ENCODE peak calls at places on chromosomes 3 and 15, in eight cellular contexts. One of them, this sample, is unnamed.

GRCh38 chr15:73989001-73989798 is 2.9 kb downstream of the STOML1 start:
- DNase-seq in progenitor cell of endocrine pancreas: no peak
- DNase-seq in AG04450: peak; percentile 36
- DNase-seq in A549: peak; percentile 41
- DNase-seq in neural progenitor cell: no peak
- DNase-seq in cardiac fibroblast: peak; percentile 79
- DNase-seq in neural crest cell: no peak
- DNase-seq in heart right ventricle: no peak
- DNase-seq in this sample: peak; percentile 79

GRCh38 chr3:128760881-128761280 is 34.9 kb downstream of the RAB7A start:
- DNase-seq in progenitor cell of endocrine pancreas: no peak
- DNase-seq in AG04450: no peak
- DNase-seq in A549: no peak
- DNase-seq in neural progenitor cell: no peak
- DNase-seq in cardiac fibroblast: no peak
- DNase-seq in neural crest cell: no peak
- DNase-seq in heart right ventricle: no peak
- DNase-seq in this sample: no peak

GRCh38 chr3:188197388-188197847 is 43.5 kb downstream of the LPP start:
- DNase-seq in progenitor cell of endocrine pancreas: no peak
- DNase-seq in AG04450: no peak
- DNase-seq in A549: no peak
- DNase-seq in neural progenitor cell: no peak
- DNase-seq in cardiac fibroblast: no peak
- DNase-seq in neural crest cell: peak; percentile 12
- DNase-seq in heart right ventricle: peak; percentile 33
- DNase-seq in this sample: no peak

GRCh38 chr3:16177962-16178627 is 3.6 kb downstream of the GALNT15 start:
- DNase-seq in progenitor cell of endocrine pancreas: peak; percentile 75
- DNase-seq in AG04450: peak; percentile 76
- DNase-seq in A549: peak; percentile 83
- DNase-seq in neural progenitor cell: peak; percentile 89
- DNase-seq in cardiac fibroblast: peak; percentile 92
- DNase-seq in neural crest cell: peak; percentile 82
- DNase-seq in heart right ventricle: peak; percentile 86
- DNase-seq in this sample: peak; percentile 91

GRCh38 chr3:38133557-38134405 is 3.1 kb downstream of the ACAA1 start:
- DNase-seq in progenitor cell of endocrine pancreas: no peak
- DNase-seq in AG04450: no peak
- DNase-seq in A549: no peak
- DNase-seq in neural progenitor cell: no peak
- DNase-seq in cardiac fibroblast: no peak
- DNase-seq in neural crest cell: no peak
- DNase-seq in heart right ventricle: no peak
- DNase-seq in this sample: no peak

GRCh38 chr3:11724615-11725339 is 81.1 kb upstream of the VGLL4 start:
- DNase-seq in progenitor cell of endocrine pancreas: no peak
- DNase-seq in AG04450: no peak
- DNase-seq in A549: no peak
- DNase-seq in neural progenitor cell: no peak
- DNase-seq in cardiac fibroblast: no peak
- DNase-seq in neural crest cell: no peak
- DNase-seq in heart right ventricle: no peak
- DNase-seq in this sample: no peak

GRCh38 chr3:184234224-184234623 is 4.8 kb downstream of the VWA5B2 start:
- DNase-seq in progenitor cell of endocrine pancreas: no peak
- DNase-seq in AG04450: peak; percentile 38
- DNase-seq in A549: peak; percentile 67
- DNase-seq in neural progenitor cell: no peak
- DNase-seq in cardiac fibroblast: peak; percentile 84
- DNase-seq in neural crest cell: no peak
- DNase-seq in heart right ventricle: no peak
- DNase-seq in this sample: peak; percentile 80

GRCh38 chr15:70156781-70157261 is 59.1 kb upstream of the TLE3 start:
- DNase-seq in progenitor cell of endocrine pancreas: no peak
- DNase-seq in AG04450: no peak
- DNase-seq in A549: no peak
- DNase-seq in neural progenitor cell: no peak
- DNase-seq in cardiac fibroblast: peak; percentile 70
- DNase-seq in neural crest cell: no peak
- DNase-seq in heart right ventricle: peak; percentile 61
- DNase-seq in this sample: peak; percentile 30

GRCh38 chr15:52782514-52782913 is 7.6 kb downstream of the ONECUT1 start:
- DNase-seq in progenitor cell of endocrine pancreas: no peak
- DNase-seq in AG04450: no peak
- DNase-seq in A549: no peak
- DNase-seq in neural progenitor cell: no peak
- DNase-seq in cardiac fibroblast: no peak
- DNase-seq in neural crest cell: no peak
- DNase-seq in heart right ventricle: no peak
- DNase-seq in this sample: no peak

GRCh38 chr3:16364963-16365362 is 100.0 kb downstream of the OXNAD1 start:
- DNase-seq in progenitor cell of endocrine pancreas: no peak
- DNase-seq in AG04450: no peak
- DNase-seq in A549: no peak
- DNase-seq in neural progenitor cell: no peak
- DNase-seq in cardiac fibroblast: no peak
- DNase-seq in neural crest cell: no peak
- DNase-seq in heart right ventricle: no peak
- DNase-seq in this sample: no peak

GRCh38 chr15:75723171-75723846 is 10.7 kb upstream of the CSPG4 start:
- DNase-seq in progenitor cell of endocrine pancreas: no peak
- DNase-seq in AG04450: no peak
- DNase-seq in A549: no peak
- DNase-seq in neural progenitor cell: no peak
- DNase-seq in cardiac fibroblast: no peak
- DNase-seq in neural crest cell: no peak
- DNase-seq in heart right ventricle: no peak
- DNase-seq in this sample: no peak

GRCh38 chr3:133830071-133830470 is 24.5 kb downstream of the SRPRB start:
- DNase-seq in progenitor cell of endocrine pancreas: no peak
- DNase-seq in AG04450: no peak
- DNase-seq in A549: no peak
- DNase-seq in neural progenitor cell: no peak
- DNase-seq in cardiac fibroblast: no peak
- DNase-seq in neural crest cell: no peak
- DNase-seq in heart right ventricle: no peak
- DNase-seq in this sample: no peak

GRCh38 chr3:123883111-123883510 is 1.0 kb downstream of the MYLK start:
- DNase-seq in progenitor cell of endocrine pancreas: no peak
- DNase-seq in AG04450: no peak
- DNase-seq in A549: no peak
- DNase-seq in neural progenitor cell: no peak
- DNase-seq in cardiac fibroblast: no peak
- DNase-seq in neural crest cell: no peak
- DNase-seq in heart right ventricle: no peak
- DNase-seq in this sample: no peak

GRCh38 chr3:180421221-180421620 is 180.7 kb upstream of the TTC14 start:
- DNase-seq in progenitor cell of endocrine pancreas: no peak
- DNase-seq in AG04450: no peak
- DNase-seq in A549: no peak
- DNase-seq in neural progenitor cell: no peak
- DNase-seq in cardiac fibroblast: peak; percentile 22
- DNase-seq in neural crest cell: no peak
- DNase-seq in heart right ventricle: no peak
- DNase-seq in this sample: no peak

GRCh38 chr3:176987901-176988300 is 209.4 kb downstream of the TBL1XR1 start:
- DNase-seq in progenitor cell of endocrine pancreas: no peak
- DNase-seq in AG04450: no peak
- DNase-seq in A549: no peak
- DNase-seq in neural progenitor cell: no peak
- DNase-seq in cardiac fibroblast: peak; percentile 55
- DNase-seq in neural crest cell: no peak
- DNase-seq in heart right ventricle: no peak
- DNase-seq in this sample: no peak

GRCh38 chr15:27256446-27256845 is 285.5 kb downstream of the GABRG3 start:
- DNase-seq in progenitor cell of endocrine pancreas: no peak
- DNase-seq in AG04450: no peak
- DNase-seq in A549: no peak
- DNase-seq in neural progenitor cell: no peak
- DNase-seq in cardiac fibroblast: no peak
- DNase-seq in neural crest cell: no peak
- DNase-seq in heart right ventricle: no peak
- DNase-seq in this sample: no peak

GRCh38 chr15:34951993-34952392 is 17.5 kb downstream of the AQR start:
- DNase-seq in progenitor cell of endocrine pancreas: no peak
- DNase-seq in AG04450: no peak
- DNase-seq in A549: no peak
- DNase-seq in neural progenitor cell: no peak
- DNase-seq in cardiac fibroblast: peak; percentile 87
- DNase-seq in neural crest cell: no peak
- DNase-seq in heart right ventricle: no peak
- DNase-seq in this sample: peak; percentile 71

GRCh38 chr3:147410518-147411234 is 1.5 kb downstream of the ZIC1 start:
- DNase-seq in progenitor cell of endocrine pancreas: no peak
- DNase-seq in AG04450: no peak
- DNase-seq in A549: peak; percentile 23
- DNase-seq in neural progenitor cell: peak; percentile 34
- DNase-seq in cardiac fibroblast: peak; percentile 22
- DNase-seq in neural crest cell: no peak
- DNase-seq in heart right ventricle: no peak
- DNase-seq in this sample: peak; percentile 41

GRCh38 chr3:79845546-79845945 is 77.7 kb upstream of the ROBO1 start:
- DNase-seq in progenitor cell of endocrine pancreas: no peak
- DNase-seq in AG04450: no peak
- DNase-seq in A549: no peak
- DNase-seq in neural progenitor cell: no peak
- DNase-seq in cardiac fibroblast: no peak
- DNase-seq in neural crest cell: no peak
- DNase-seq in heart right ventricle: no peak
- DNase-seq in this sample: no peak

GRCh38 chr3:143644370-143645089 is 203.7 kb downstream of the SLC9A9 start:
- DNase-seq in progenitor cell of endocrine pancreas: peak; percentile 28
- DNase-seq in AG04450: peak; percentile 10
- DNase-seq in A549: peak; percentile 72
- DNase-seq in neural progenitor cell: peak; percentile 76
- DNase-seq in cardiac fibroblast: peak; percentile 93
- DNase-seq in neural crest cell: peak; percentile 31
- DNase-seq in heart right ventricle: no peak
- DNase-seq in this sample: peak; percentile 87

GRCh38 chr15:60544581-60545115 is 65.7 kb upstream of the ICE2 start:
- DNase-seq in progenitor cell of endocrine pancreas: no peak
- DNase-seq in AG04450: no peak
- DNase-seq in A549: no peak
- DNase-seq in neural progenitor cell: no peak
- DNase-seq in cardiac fibroblast: no peak
- DNase-seq in neural crest cell: no peak
- DNase-seq in heart right ventricle: no peak
- DNase-seq in this sample: no peak

GRCh38 chr15:98649621-98649995 is 1.3 kb downstream of the IGF1R start:
- DNase-seq in progenitor cell of endocrine pancreas: peak; percentile 41
- DNase-seq in AG04450: no peak
- DNase-seq in A549: no peak
- DNase-seq in neural progenitor cell: peak; percentile 58
- DNase-seq in cardiac fibroblast: peak; percentile 38
- DNase-seq in neural crest cell: peak; percentile 38
- DNase-seq in heart right ventricle: peak; percentile 56
- DNase-seq in this sample: peak; percentile 33

GRCh38 chr3:182704926-182705325 is 88.4 kb upstream of the ATP11B start:
- DNase-seq in progenitor cell of endocrine pancreas: no peak
- DNase-seq in AG04450: no peak
- DNase-seq in A549: no peak
- DNase-seq in neural progenitor cell: peak; percentile 48
- DNase-seq in cardiac fibroblast: no peak
- DNase-seq in neural crest cell: no peak
- DNase-seq in heart right ventricle: no peak
- DNase-seq in this sample: no peak
- TF ChIP-seq CTCF in progenitor cell of endocrine pancreas: peak; percentile 56
- TF ChIP-seq CTCF in AG04450: no peak
- TF ChIP-seq CTCF in A549: no peak
- TF ChIP-seq CTCF in neural progenitor cell: peak; percentile 41
- TF ChIP-seq CTCF in cardiac fibroblast: peak; percentile 7
- TF ChIP-seq CTCF in neural crest cell: peak; percentile 18
- TF ChIP-seq CTCF in heart right ventricle: no peak
- TF ChIP-seq CTCF in this sample: no peak

GRCh38 chr3:141049681-141050080 is 1.5 kb upstream of the SPSB4 start:
- DNase-seq in progenitor cell of endocrine pancreas: no peak
- DNase-seq in AG04450: no peak
- DNase-seq in A549: peak; percentile 18
- DNase-seq in neural progenitor cell: peak; percentile 51
- DNase-seq in cardiac fibroblast: no peak
- DNase-seq in neural crest cell: no peak
- DNase-seq in heart right ventricle: no peak
- DNase-seq in this sample: no peak
- TF ChIP-seq CTCF in progenitor cell of endocrine pancreas: peak; percentile 46
- TF ChIP-seq CTCF in AG04450: no peak
- TF ChIP-seq CTCF in A549: no peak
- TF ChIP-seq CTCF in neural progenitor cell: peak; percentile 52
- TF ChIP-seq CTCF in cardiac fibroblast: no peak
- TF ChIP-seq CTCF in neural crest cell: peak; percentile 48
- TF ChIP-seq CTCF in heart right ventricle: peak; percentile 30
- TF ChIP-seq CTCF in this sample: no peak

GRCh38 chr3:126926684-126927404 is 56.1 kb upstream of the PLXNA1 start:
- DNase-seq in progenitor cell of endocrine pancreas: no peak
- DNase-seq in AG04450: peak; percentile 55
- DNase-seq in A549: no peak
- DNase-seq in neural progenitor cell: no peak
- DNase-seq in cardiac fibroblast: peak; percentile 90
- DNase-seq in neural crest cell: no peak
- DNase-seq in heart right ventricle: peak; percentile 43
- DNase-seq in this sample: peak; percentile 92
- TF ChIP-seq CTCF in progenitor cell of endocrine pancreas: no peak
- TF ChIP-seq CTCF in AG04450: peak; percentile 54
- TF ChIP-seq CTCF in A549: no peak
- TF ChIP-seq CTCF in neural progenitor cell: no peak
- TF ChIP-seq CTCF in cardiac fibroblast: peak; percentile 68
- TF ChIP-seq CTCF in neural crest cell: no peak
- TF ChIP-seq CTCF in heart right ventricle: no peak
- TF ChIP-seq CTCF in this sample: peak; percentile 77

GRCh38 chr3:197750863-197751737 is 1.4 kb downstream of the FYTTD1 start:
- DNase-seq in progenitor cell of endocrine pancreas: no peak
- DNase-seq in AG04450: no peak
- DNase-seq in A549: peak; percentile 31
- DNase-seq in neural progenitor cell: peak; percentile 21
- DNase-seq in cardiac fibroblast: peak; percentile 49
- DNase-seq in neural crest cell: peak; percentile 5
- DNase-seq in heart right ventricle: peak; percentile 60
- DNase-seq in this sample: peak; percentile 62

GRCh38 chr3:197748597-197749314 is 927 bp upstream of the FYTTD1 start:
- DNase-seq in progenitor cell of endocrine pancreas: no peak
- DNase-seq in AG04450: no peak
- DNase-seq in A549: no peak
- DNase-seq in neural progenitor cell: no peak
- DNase-seq in cardiac fibroblast: no peak
- DNase-seq in neural crest cell: no peak
- DNase-seq in heart right ventricle: no peak
- DNase-seq in this sample: peak; percentile 29

GRCh38 chr3:197749315-197749600 is 425 bp upstream of the FYTTD1 start:
- DNase-seq in progenitor cell of endocrine pancreas: no peak
- DNase-seq in AG04450: no peak
- DNase-seq in A549: peak; percentile 49
- DNase-seq in neural progenitor cell: peak; percentile 79
- DNase-seq in cardiac fibroblast: peak; percentile 49
- DNase-seq in neural crest cell: no peak
- DNase-seq in heart right ventricle: no peak
- DNase-seq in this sample: peak; percentile 55

GRCh38 chr3:197750396-197750831 is 731 bp downstream of the FYTTD1 start:
- DNase-seq in progenitor cell of endocrine pancreas: peak; percentile 46
- DNase-seq in AG04450: no peak
- DNase-seq in A549: peak; percentile 55
- DNase-seq in neural progenitor cell: peak; percentile 83
- DNase-seq in cardiac fibroblast: peak; percentile 73
- DNase-seq in neural crest cell: peak; percentile 46
- DNase-seq in heart right ventricle: peak; percentile 69
- DNase-seq in this sample: peak; percentile 65

GRCh38 chr3:197749601-197750395 is at the start of gene FYTTD1:
- DNase-seq in progenitor cell of endocrine pancreas: peak; percentile 72
- DNase-seq in AG04450: no peak
- DNase-seq in A549: peak; percentile 81
- DNase-seq in neural progenitor cell: peak; percentile 90
- DNase-seq in cardiac fibroblast: peak; percentile 90
- DNase-seq in neural crest cell: peak; percentile 77
- DNase-seq in heart right ventricle: peak; percentile 94
- DNase-seq in this sample: peak; percentile 80
- TF ChIP-seq CTCF in progenitor cell of endocrine pancreas: peak; percentile 47
- TF ChIP-seq CTCF in AG04450: peak; percentile 35
- TF ChIP-seq CTCF in A549: peak; percentile 35
- TF ChIP-seq CTCF in neural progenitor cell: peak; percentile 43
- TF ChIP-seq CTCF in cardiac fibroblast: peak; percentile 34
- TF ChIP-seq CTCF in neural crest cell: peak; percentile 50
- TF ChIP-seq CTCF in heart right ventricle: peak; percentile 62
- TF ChIP-seq CTCF in this sample: peak; percentile 42